ENCODE peak calls at places on chromosome 13, in four cellular contexts. One of them, this sample, is unnamed.

GRCh38 chr13:112857914-112858490 is 111.0 kb upstream of the MCF2L start:
- DNase-seq in WTC11: no peak
- DNase-seq in fibroblast of mammary gland: no peak
- DNase-seq in anterior cingulate cortex: no peak
- DNase-seq in this sample: no peak

GRCh38 chr13:64551755-64552154 is 2678.4 kb downstream of the PCDH9 start:
- DNase-seq in fibroblast of mammary gland: peak
- DNase-seq in WTC11: no peak
- DNase-seq in anterior cingulate cortex: no peak
- DNase-seq in this sample: no peak

GRCh38 chr13:114142640-114143490 is 10.4 kb upstream of the RASA3 start:
- DNase-seq in WTC11: peak
- DNase-seq in anterior cingulate cortex: no peak
- DNase-seq in fibroblast of mammary gland: no peak
- DNase-seq in this sample: no peak

GRCh38 chr13:42114912-42115311 is 66.5 kb downstream of the DGKH start:
- DNase-seq in anterior cingulate cortex: no peak
- DNase-seq in WTC11: no peak
- DNase-seq in fibroblast of mammary gland: no peak
- DNase-seq in this sample: no peak

GRCh38 chr13:100245099-100245498 is 156.2 kb downstream of the PCCA start:
- DNase-seq in WTC11: no peak
- DNase-seq in fibroblast of mammary gland: no peak
- DNase-seq in anterior cingulate cortex: no peak
- DNase-seq in this sample: no peak

GRCh38 chr13:108154421-108154858 is 60.9 kb downstream of the LIG4 start:
- DNase-seq in fibroblast of mammary gland: no peak
- DNase-seq in anterior cingulate cortex: no peak
- DNase-seq in WTC11: no peak
- DNase-seq in this sample: no peak

GRCh38 chr13:99275093-99275469 is 16.9 kb upstream of the GPR18 start:
- DNase-seq in fibroblast of mammary gland: peak
- DNase-seq in WTC11: no peak
- DNase-seq in anterior cingulate cortex: no peak
- DNase-seq in this sample: no peak

GRCh38 chr13:46871557-46871956 is 25.3 kb downstream of the HTR2A start:
- DNase-seq in fibroblast of mammary gland: no peak
- DNase-seq in WTC11: no peak
- DNase-seq in anterior cingulate cortex: no peak
- DNase-seq in this sample: no peak

GRCh38 chr13:69108486-69108885 is 999.1 kb upstream of the ATXN8OS start:
- DNase-seq in fibroblast of mammary gland: no peak
- DNase-seq in anterior cingulate cortex: no peak
- DNase-seq in WTC11: no peak
- DNase-seq in this sample: no peak

GRCh38 chr13:20193142-20193923 is 595 bp upstream of the GJB2 start:
- DNase-seq in anterior cingulate cortex: no peak
- DNase-seq in WTC11: no peak
- DNase-seq in fibroblast of mammary gland: no peak
- DNase-seq in this sample: no peak

GRCh38 chr13:29523199-29523931 is 72.1 kb downstream of the SLC7A1 start:
- DNase-seq in anterior cingulate cortex: no peak
- DNase-seq in fibroblast of mammary gland: peak
- DNase-seq in WTC11: no peak
- DNase-seq in this sample: no peak

GRCh38 chr13:113670541-113670940 is 3.5 kb downstream of the GRK1 start:
- DNase-seq in fibroblast of mammary gland: no peak
- DNase-seq in anterior cingulate cortex: no peak
- DNase-seq in WTC11: peak
- DNase-seq in this sample: no peak

GRCh38 chr13:65091031-65091430 is 2139.1 kb downstream of the PCDH9 start:
- DNase-seq in fibroblast of mammary gland: no peak
- DNase-seq in anterior cingulate cortex: no peak
- DNase-seq in WTC11: no peak
- DNase-seq in this sample: no peak

GRCh38 chr13:51004918-51005460 is 95.4 kb downstream of the RNASEH2B start:
- DNase-seq in WTC11: no peak
- DNase-seq in anterior cingulate cortex: no peak
- DNase-seq in fibroblast of mammary gland: no peak
- DNase-seq in this sample: no peak

GRCh38 chr13:48492123-48493075 is 40.5 kb downstream of the RCBTB2 start:
- DNase-seq in WTC11: no peak
- DNase-seq in fibroblast of mammary gland: peak
- DNase-seq in anterior cingulate cortex: peak
- DNase-seq in this sample: no peak

GRCh38 chr13:27186295-27186694 is 14.7 kb upstream of the USP12 start:
- DNase-seq in anterior cingulate cortex: no peak
- DNase-seq in fibroblast of mammary gland: no peak
- DNase-seq in WTC11: no peak
- DNase-seq in this sample: no peak

GRCh38 chr13:110108348-110109139 is 198.4 kb downstream of the COL4A1 start:
- DNase-seq in anterior cingulate cortex: peak
- DNase-seq in WTC11: peak
- DNase-seq in fibroblast of mammary gland: peak
- DNase-seq in this sample: peak

GRCh38 chr13:113633485-113633873 is 24.5 kb downstream of the ATP4B start:
- DNase-seq in fibroblast of mammary gland: no peak
- DNase-seq in WTC11: no peak
- DNase-seq in anterior cingulate cortex: no peak
- DNase-seq in this sample: no peak

GRCh38 chr13:47330031-47330430 is 433.2 kb upstream of the HTR2A start:
- DNase-seq in fibroblast of mammary gland: no peak
- DNase-seq in anterior cingulate cortex: no peak
- DNase-seq in WTC11: no peak
- DNase-seq in this sample: no peak

GRCh38 chr13:98509271-98510155 is 67.4 kb downstream of the STK24 start:
- DNase-seq in anterior cingulate cortex: no peak
- DNase-seq in fibroblast of mammary gland: peak
- DNase-seq in WTC11: no peak
- DNase-seq in this sample: no peak

GRCh38 chr13:85586422-85586831 is 212.8 kb downstream of the SLITRK6 start:
- DNase-seq in fibroblast of mammary gland: peak
- DNase-seq in anterior cingulate cortex: no peak
- DNase-seq in WTC11: no peak
- DNase-seq in this sample: no peak

GRCh38 chr13:42392706-42393572 is 121.0 kb downstream of the AKAP11 start:
- DNase-seq in anterior cingulate cortex: no peak
- DNase-seq in fibroblast of mammary gland: peak
- DNase-seq in WTC11: no peak
- DNase-seq in this sample: no peak

GRCh38 chr13:36804588-36804987 is 14.4 kb upstream of the RFXAP start:
- DNase-seq in fibroblast of mammary gland: no peak
- DNase-seq in WTC11: no peak
- DNase-seq in anterior cingulate cortex: no peak
- DNase-seq in this sample: no peak